ENCODE peak calls at places on chromosomes 12 and 14, in ten cellular contexts. C, L, U, B, S, P, I, T, H and D are unnamed samples.

GRCh38 chr12:115144425-115144824 is 460.4 kb upstream of the TBX3 start:
- DNase-seq in T (no peak), I (no peak), S (no peak), P (no peak), B (no peak), L (no peak), H (no peak), U (no peak), C (no peak), D (no peak)

GRCh38 chr12:1993871-1994371 is 10.3 kb downstream of the DCP1B start:
- DNase-seq in H (peak; percentile 8), T (peak; percentile 95), L (no peak), U (no peak), S (peak; percentile 72), P (no peak), C (no peak), I (no peak), B (no peak), D (peak; percentile 52)

GRCh38 chr14:69247691-69248440 is 12.1 kb upstream of the GALNT16 start:
- DNase-seq in I (peak; percentile 46), C (peak; percentile 81), B (no peak), S (peak; percentile 86), T (peak; percentile 94), H (peak; percentile 74), P (no peak), U (no peak), L (no peak), D (peak; percentile 97)

GRCh38 chr14:100622708-100623485 is 35.7 kb upstream of the BEGAIN start:
- DNase-seq in L (no peak), T (no peak), H (no peak), C (no peak), I (no peak), P (no peak), B (no peak), U (no peak), S (no peak), D (no peak)

GRCh38 chr14:50520947-50521815 is 11.2 kb downstream of the MAP4K5 start:
- DNase-seq in C (no peak), T (peak; percentile 95), U (no peak), P (peak; percentile 59), B (no peak), H (peak; percentile 63), I (no peak), S (peak; percentile 54), L (peak; percentile 81), D (peak; percentile 74)

GRCh38 chr12:26125451-26126339 is 858 bp upstream of the BHLHE41 start:
- DNase-seq in C (peak; percentile 87), S (no peak), H (no peak), T (peak; percentile 73), I (peak; percentile 87), P (peak; percentile 81), U (peak; percentile 82), B (peak; percentile 90), L (peak; percentile 45), D (peak; percentile 66)

GRCh38 chr12:89578499-89578898 is 52.7 kb upstream of the POC1B start:
- DNase-seq in I (no peak), T (no peak), P (no peak), L (no peak), B (no peak), H (no peak), S (no peak), U (no peak), C (no peak), D (no peak)

GRCh38 chr12:100058482-100059029 is 73.8 kb upstream of the ANKS1B start:
- DNase-seq in C (no peak), I (no peak), P (no peak), H (peak; percentile 68), B (no peak), L (peak; percentile 42), U (no peak), S (peak; percentile 74), T (peak; percentile 96), D (peak; percentile 87)

GRCh38 chr12:58745348-58746125 is 174.8 kb downstream of the LRIG3 start:
- DNase-seq in S (no peak), U (peak; percentile 27), C (no peak), H (no peak), L (no peak), T (peak; percentile 48), P (no peak), B (no peak), I (no peak), D (peak; percentile 53)

GRCh38 chr14:91364524-91365270 is 52.9 kb downstream of the CCDC88C start:
- DNase-seq in B (no peak), P (no peak), I (no peak), C (no peak), L (no peak), U (no peak), T (no peak), S (no peak), H (no peak), D (no peak)

GRCh38 chr14:35944847-35945246 is 118.7 kb downstream of the BRMS1L start:
- DNase-seq in B (no peak), L (peak; percentile 50), S (no peak), T (no peak), H (no peak), P (peak; percentile 31), C (no peak), U (peak; percentile 81), I (no peak), D (no peak)

GRCh38 chr12:53174881-53175491 is 5.5 kb upstream of the ZNF740 start:
- DNase-seq in H (no peak), S (no peak), U (peak; percentile 95), C (no peak), I (no peak), B (no peak), P (peak; percentile 72), L (no peak), T (peak; percentile 42), D (peak; percentile 75)

DNA sequence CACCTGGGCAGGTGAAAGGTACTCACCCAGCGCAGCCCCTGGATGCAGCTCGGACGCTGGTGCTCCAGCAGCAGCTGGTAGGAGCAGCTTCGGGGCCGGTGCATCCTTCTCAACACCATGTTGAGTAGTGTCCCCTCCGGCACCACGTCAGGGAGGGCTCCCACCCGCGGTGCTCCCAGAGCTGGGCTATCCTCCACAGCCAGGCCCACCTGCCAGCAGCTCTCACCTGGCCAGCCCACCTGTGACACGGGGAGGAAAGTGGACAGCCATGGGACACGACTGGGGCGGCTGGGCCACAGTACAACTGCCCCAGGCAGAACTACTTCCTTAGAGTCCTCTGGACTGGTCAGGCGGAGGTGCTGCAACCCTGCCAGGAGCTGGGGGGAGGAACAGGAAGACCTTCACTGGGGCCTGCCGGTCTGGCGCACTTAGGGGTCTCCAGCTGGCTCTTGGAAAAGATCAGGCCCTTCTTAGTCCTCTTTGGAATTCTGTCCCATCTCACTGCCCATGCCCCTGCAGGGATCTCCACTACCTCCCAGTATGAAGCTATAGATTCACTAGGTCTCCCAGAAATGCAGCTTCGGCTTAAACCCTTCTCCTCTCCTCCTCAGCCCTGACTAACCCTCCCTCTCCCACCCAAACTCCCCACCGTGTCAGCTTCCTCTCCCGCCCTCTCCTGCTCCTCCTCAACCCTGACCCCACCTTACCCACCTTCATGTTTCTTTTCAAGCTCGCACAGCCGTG is 668 bp downstream of the RAPGEF3 start:
- DNase-seq in U (no peak), T (no peak), B (peak; percentile 83), P (no peak), C (no peak), L (no peak), I (no peak), S (no peak), H (no peak), D (no peak)
- H3K4me3 ChIP-seq in U (peak overlapping the region; percentile 73), T (no peak overlapping the region), B (peak overlapping the region; percentile 70), P (peak overlapping the region; percentile 58), C (peak overlapping the region; percentile 56), L (no peak overlapping the region), I (peak overlapping the region; percentile 72), S (peak overlapping the region; percentile 69), H (peak overlapping the region; percentile 55), D (peak overlapping the region; percentile 71)

GRCh38 chr12:120342567-120343537 is 15.3 kb upstream of the PLA2G1B start:
- DNase-seq in B (no peak), U (peak; percentile 54), C (no peak), H (no peak), S (no peak), T (no peak), P (no peak), I (no peak), L (no peak), D (no peak)
- TF ChIP-seq CTCF in B (no peak), U (no peak), C (no peak), H (no peak), S (no peak), T (no peak), P (no peak), I (no peak), L (no peak), D (no peak)

GRCh38 chr14:44896275-44897040 is 65.3 kb downstream of the KLHL28 start:
- DNase-seq in L (peak; percentile 1), H (no peak), C (no peak), I (no peak), U (no peak), P (no peak), S (no peak), T (no peak), B (no peak), D (no peak)
- H3K4me3 ChIP-seq in L (peak overlapping the region; percentile 91), H (no peak overlapping the region), C (peak overlapping the region; percentile 27), I (peak overlapping the region; percentile 95), U (no peak overlapping the region), P (peak overlapping the region; percentile 19), S (no peak overlapping the region), T (no peak overlapping the region), B (peak overlapping the region; percentile 94), D (peak overlapping the region; percentile 88)

GRCh38 chr12:116954700-116955381 is 44.1 kb downstream of the FBXW8 start:
- DNase-seq in C (peak; percentile 40), H (no peak), L (no peak), B (no peak), S (no peak), T (no peak), I (no peak), U (no peak), P (no peak), D (no peak)

GRCh38 chr12:116958402-116959197 is 47.9 kb downstream of the FBXW8 start:
- DNase-seq in C (no peak), S (no peak), B (no peak), I (no peak), L (peak; percentile 16), P (no peak), T (peak; percentile 46), H (no peak), U (no peak), D (peak; percentile 29)

GRCh38 chr12:116959198-116959460 is 48.4 kb downstream of the FBXW8 start:
- DNase-seq in H (no peak), B (no peak), P (no peak), I (no peak), T (peak; percentile 47), U (no peak), C (no peak), L (no peak), S (no peak), D (no peak)

GRCh38 chr12:116959845-116960514 is 49.2 kb downstream of the FBXW8 start:
- DNase-seq in H (no peak), S (no peak), L (peak; percentile 85), U (no peak), B (no peak), C (no peak), P (no peak), I (no peak), T (no peak), D (no peak)

DNA sequence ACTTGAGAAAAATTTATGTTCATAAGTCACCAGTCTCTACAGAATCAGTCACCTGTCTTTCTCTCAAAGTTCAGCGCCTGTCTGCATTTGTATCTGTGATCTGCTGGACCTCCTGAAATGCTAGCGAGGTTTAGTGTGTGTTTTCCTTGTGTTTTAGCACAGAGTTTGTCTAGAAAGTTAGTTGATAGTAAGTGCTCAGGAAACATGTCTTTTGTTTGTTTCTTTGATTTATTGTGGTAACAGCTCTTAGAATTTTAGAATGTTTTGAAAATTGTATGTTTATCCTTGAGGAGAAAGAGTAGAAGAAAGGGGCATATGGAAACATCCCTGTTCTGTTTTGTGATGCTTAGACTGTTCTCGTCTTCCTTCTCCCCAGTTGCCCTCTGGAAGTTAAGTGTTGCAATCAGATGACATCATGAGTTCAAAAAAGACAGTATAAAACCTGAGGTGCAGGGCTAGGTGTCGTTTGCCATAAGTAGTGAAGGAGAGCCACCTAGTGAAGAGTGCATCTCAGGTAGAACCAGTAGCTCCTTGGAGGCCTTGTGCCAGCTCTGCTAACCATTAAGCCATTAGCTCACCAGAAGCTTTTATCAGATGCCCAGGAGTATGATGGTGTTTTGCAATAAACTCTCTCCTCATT is 44.8 kb downstream of the FBXW8 start:
- DNase-seq in B (no peak), L (peak; percentile 24), U (peak; percentile 15), S (no peak), I (no peak), T (peak; percentile 26), P (peak; percentile 25), C (no peak), H (no peak), D (no peak)
- TF ChIP-seq CTCF in B (no peak), L (no peak), U (peak; percentile 18), S (no peak), I (peak; percentile 33), T (no peak), P (peak; percentile 29), C (no peak), H (no peak), D (no peak)